ENCODE peak calls at places on chromosomes 2 and 18, in four cellular contexts. One of them, this sample, is unnamed.

GRCh38 chr2:118696786-118697465 is 150.5 kb downstream of the EN1 start:
- DNase-seq in brain microvascular endothelial cell: peak; percentile 12
- DNase-seq in psoas muscle: no peak
- DNase-seq in left ventricle myocardium inferior: no peak
- DNase-seq in this sample: no peak

GRCh38 chr18:77299706-77300105 is 50.1 kb downstream of the GALR1 start:
- DNase-seq in brain microvascular endothelial cell: no peak
- DNase-seq in psoas muscle: no peak
- DNase-seq in left ventricle myocardium inferior: no peak
- DNase-seq in this sample: no peak

GRCh38 chr2:237525559-237526157 is 38.6 kb downstream of the MLPH start:
- DNase-seq in brain microvascular endothelial cell: no peak
- DNase-seq in psoas muscle: no peak
- DNase-seq in left ventricle myocardium inferior: no peak
- DNase-seq in this sample: no peak

GRCh38 chr2:29878898-29879297 is 42.5 kb downstream of the ALK start:
- DNase-seq in left ventricle myocardium inferior: no peak
- DNase-seq in psoas muscle: no peak
- DNase-seq in brain microvascular endothelial cell: no peak
- DNase-seq in this sample: peak; percentile 69

GRCh38 chr2:14569294-14569693 is 63.2 kb upstream of the LRATD1 start:
- DNase-seq in left ventricle myocardium inferior: no peak
- DNase-seq in psoas muscle: no peak
- DNase-seq in brain microvascular endothelial cell: no peak
- DNase-seq in this sample: no peak

GRCh38 chr2:60514886-60515407 is 38.5 kb downstream of the BCL11A start:
- DNase-seq in left ventricle myocardium inferior: no peak
- DNase-seq in psoas muscle: no peak
- DNase-seq in brain microvascular endothelial cell: no peak
- DNase-seq in this sample: no peak

GRCh38 chr2:207541933-207542332 is 12.2 kb downstream of the CREB1 start:
- DNase-seq in left ventricle myocardium inferior: no peak
- DNase-seq in psoas muscle: no peak
- DNase-seq in brain microvascular endothelial cell: no peak
- DNase-seq in this sample: no peak

GRCh38 chr18:42413870-42414269 is 458.8 kb downstream of the PIK3C3 start:
- DNase-seq in psoas muscle: no peak
- DNase-seq in brain microvascular endothelial cell: peak; percentile 67
- DNase-seq in left ventricle myocardium inferior: no peak
- DNase-seq in this sample: peak; percentile 79

GRCh38 chr2:79860233-79861058 is 347.6 kb downstream of the CTNNA2 start:
- DNase-seq in brain microvascular endothelial cell: no peak
- DNase-seq in psoas muscle: no peak
- DNase-seq in left ventricle myocardium inferior: no peak
- DNase-seq in this sample: no peak

GRCh38 chr2:102893870-102894269 is 132.0 kb downstream of the TMEM182 start:
- DNase-seq in psoas muscle: no peak
- DNase-seq in left ventricle myocardium inferior: no peak
- DNase-seq in brain microvascular endothelial cell: no peak
- DNase-seq in this sample: no peak

GRCh38 chr2:201255468-201255867 is 4.9 kb upstream of the CASP8 start:
- DNase-seq in left ventricle myocardium inferior: no peak
- DNase-seq in psoas muscle: no peak
- DNase-seq in brain microvascular endothelial cell: no peak
- DNase-seq in this sample: no peak

GRCh38 chr18:63679820-63680606 is 18.3 kb upstream of the SERPINB3 start:
- DNase-seq in left ventricle myocardium inferior: no peak
- DNase-seq in brain microvascular endothelial cell: no peak
- DNase-seq in psoas muscle: no peak
- DNase-seq in this sample: no peak

GRCh38 chr2:223865907-223866508 is 28.6 kb upstream of the AP1S3 start:
- DNase-seq in psoas muscle: no peak
- DNase-seq in left ventricle myocardium inferior: no peak
- DNase-seq in brain microvascular endothelial cell: no peak
- DNase-seq in this sample: no peak

GRCh38 chr18:58334061-58334460 is 290.0 kb downstream of the NEDD4L start:
- DNase-seq in brain microvascular endothelial cell: no peak
- DNase-seq in left ventricle myocardium inferior: no peak
- DNase-seq in psoas muscle: no peak
- DNase-seq in this sample: no peak

GRCh38 chr2:152075427-152076050 is 23.3 kb downstream of the CACNB4 start:
- DNase-seq in left ventricle myocardium inferior: no peak
- DNase-seq in psoas muscle: no peak
- DNase-seq in brain microvascular endothelial cell: no peak
- DNase-seq in this sample: no peak

GRCh38 chr2:110219496-110220192 is 7.3 kb upstream of the MTLN start:
- DNase-seq in psoas muscle: no peak
- DNase-seq in brain microvascular endothelial cell: peak; percentile 11
- DNase-seq in left ventricle myocardium inferior: no peak
- DNase-seq in this sample: no peak

GRCh38 chr2:85216051-85216431 is 82.8 kb downstream of the TCF7L1 start:
- DNase-seq in left ventricle myocardium inferior: no peak
- DNase-seq in brain microvascular endothelial cell: peak; percentile 14
- DNase-seq in psoas muscle: no peak
- DNase-seq in this sample: peak; percentile 50

GRCh38 chr2:171150694-171151285 is 9.9 kb downstream of the TLK1 start:
- DNase-seq in brain microvascular endothelial cell: no peak
- DNase-seq in left ventricle myocardium inferior: no peak
- DNase-seq in psoas muscle: no peak
- DNase-seq in this sample: no peak

GRCh38 chr2:21183306-21183705 is 59.5 kb downstream of the TDRD15 start:
- DNase-seq in brain microvascular endothelial cell: no peak
- DNase-seq in left ventricle myocardium inferior: no peak
- DNase-seq in psoas muscle: no peak
- DNase-seq in this sample: no peak

GRCh38 chr2:195457873-195458272 is 199.2 kb upstream of the SLC39A10 start:
- DNase-seq in psoas muscle: no peak
- DNase-seq in brain microvascular endothelial cell: no peak
- DNase-seq in left ventricle myocardium inferior: no peak
- DNase-seq in this sample: no peak

GRCh38 chr2:21860913-21861312 is 737.1 kb downstream of the TDRD15 start:
- DNase-seq in brain microvascular endothelial cell: no peak
- DNase-seq in left ventricle myocardium inferior: no peak
- DNase-seq in psoas muscle: no peak
- DNase-seq in this sample: no peak

GRCh38 chr18:58468191-58468590 is 160.7 kb downstream of the ALPK2 start:
- DNase-seq in brain microvascular endothelial cell: no peak
- DNase-seq in left ventricle myocardium inferior: no peak
- DNase-seq in psoas muscle: no peak
- DNase-seq in this sample: no peak

GRCh38 chr2:232418466-232419244 is 12.0 kb downstream of the ALPG start:
- DNase-seq in psoas muscle: no peak
- DNase-seq in brain microvascular endothelial cell: peak; percentile 11
- DNase-seq in left ventricle myocardium inferior: no peak
- DNase-seq in this sample: peak; percentile 59

GRCh38 chr2:97719362-97720155 is 6.2 kb downstream of the ZAP70 start:
- DNase-seq in left ventricle myocardium inferior: no peak
- DNase-seq in psoas muscle: peak; percentile 11
- DNase-seq in brain microvascular endothelial cell: no peak
- DNase-seq in this sample: no peak

GRCh38 chr2:216490061-216490460 is 8.6 kb upstream of the RPL37A start:
- DNase-seq in left ventricle myocardium inferior: no peak
- DNase-seq in psoas muscle: no peak
- DNase-seq in brain microvascular endothelial cell: no peak
- DNase-seq in this sample: no peak

GRCh38 chr18:10736984-10737383 is 211.2 kb downstream of the NAPG start:
- DNase-seq in left ventricle myocardium inferior: no peak
- DNase-seq in brain microvascular endothelial cell: no peak
- DNase-seq in psoas muscle: no peak
- DNase-seq in this sample: no peak

GRCh38 chr2:46942143-46942526 is 26.5 kb upstream of the MCFD2 start:
- DNase-seq in psoas muscle: peak; percentile 54
- DNase-seq in left ventricle myocardium inferior: no peak
- DNase-seq in brain microvascular endothelial cell: no peak
- DNase-seq in this sample: peak; percentile 42

GRCh38 chr18:31990823-31991222 is 27.8 kb upstream of the RNF125 start:
- DNase-seq in brain microvascular endothelial cell: no peak
- DNase-seq in left ventricle myocardium inferior: no peak
- DNase-seq in psoas muscle: no peak
- DNase-seq in this sample: no peak

GRCh38 chr2:119475225-119475856 is 43.7 kb downstream of the TMEM37 start:
- DNase-seq in brain microvascular endothelial cell: no peak
- DNase-seq in psoas muscle: no peak
- DNase-seq in left ventricle myocardium inferior: peak; percentile 57
- DNase-seq in this sample: no peak

GRCh38 chr2:98367721-98368120 is 21.5 kb downstream of the CNGA3 start:
- DNase-seq in brain microvascular endothelial cell: no peak
- DNase-seq in psoas muscle: no peak
- DNase-seq in left ventricle myocardium inferior: no peak
- DNase-seq in this sample: no peak

GRCh38 chr2:200578778-200579177 is 7.0 kb upstream of the AOX1 start:
- DNase-seq in brain microvascular endothelial cell: peak; percentile 37
- DNase-seq in psoas muscle: no peak
- DNase-seq in left ventricle myocardium inferior: no peak
- DNase-seq in this sample: no peak

GRCh38 chr2:143463717-143464116 is 334.5 kb downstream of the ARHGAP15 start:
- DNase-seq in psoas muscle: no peak
- DNase-seq in left ventricle myocardium inferior: no peak
- DNase-seq in brain microvascular endothelial cell: no peak
- DNase-seq in this sample: no peak

GRCh38 chr2:225090746-225091145 is 48.5 kb upstream of the DOCK10 start:
- DNase-seq in left ventricle myocardium inferior: no peak
- DNase-seq in psoas muscle: no peak
- DNase-seq in brain microvascular endothelial cell: peak; percentile 38
- DNase-seq in this sample: no peak

GRCh38 chr18:10834128-10834815 is 308.4 kb downstream of the NAPG start:
- DNase-seq in brain microvascular endothelial cell: no peak
- DNase-seq in left ventricle myocardium inferior: no peak
- DNase-seq in psoas muscle: no peak
- DNase-seq in this sample: no peak

GRCh38 chr18:70720607-70721006 is 431.8 kb downstream of the SOCS6 start:
- DNase-seq in psoas muscle: no peak
- DNase-seq in left ventricle myocardium inferior: no peak
- DNase-seq in brain microvascular endothelial cell: no peak
- DNase-seq in this sample: no peak

GRCh38 chr2:64230540-64230939 is 86.3 kb upstream of the PELI1 start:
- DNase-seq in left ventricle myocardium inferior: no peak
- DNase-seq in brain microvascular endothelial cell: no peak
- DNase-seq in psoas muscle: no peak
- DNase-seq in this sample: no peak

GRCh38 chr2:81786809-81787208 is 1482.3 kb upstream of the LRRTM1 start:
- DNase-seq in psoas muscle: no peak
- DNase-seq in brain microvascular endothelial cell: no peak
- DNase-seq in left ventricle myocardium inferior: no peak
- DNase-seq in this sample: no peak

GRCh38 chr2:221435161-221435560 is 136.9 kb downstream of the EPHA4 start:
- DNase-seq in brain microvascular endothelial cell: no peak
- DNase-seq in left ventricle myocardium inferior: no peak
- DNase-seq in psoas muscle: no peak
- DNase-seq in this sample: no peak

GRCh38 chr2:233331536-233331935 is 22.8 kb upstream of the DGKD start:
- DNase-seq in psoas muscle: peak; percentile 62
- DNase-seq in brain microvascular endothelial cell: no peak
- DNase-seq in left ventricle myocardium inferior: peak; percentile 55
- DNase-seq in this sample: no peak

GRCh38 chr2:217935901-217936684 is 66.7 kb downstream of the TNS1 start:
- DNase-seq in brain microvascular endothelial cell: no peak
- DNase-seq in psoas muscle: peak; percentile 42
- DNase-seq in left ventricle myocardium inferior: peak; percentile 11
- DNase-seq in this sample: peak; percentile 74

GRCh38 chr2:43100883-43101662 is 125.3 kb downstream of the ZFP36L2 start:
- DNase-seq in brain microvascular endothelial cell: no peak
- DNase-seq in left ventricle myocardium inferior: peak; percentile 76
- DNase-seq in psoas muscle: peak; percentile 88
- DNase-seq in this sample: peak; percentile 69
- H3K4me3 ChIP-seq in brain microvascular endothelial cell: peak overlapping the region; percentile 41
- H3K4me3 ChIP-seq in left ventricle myocardium inferior: peak overlapping the region; percentile 65
- H3K4me3 ChIP-seq in psoas muscle: peak overlapping the region; percentile 74
- H3K4me3 ChIP-seq in this sample: peak overlapping the region; percentile 18

GRCh38 chr2:26915316-26915715 is 55.1 kb upstream of the MAPRE3 start:
- DNase-seq in psoas muscle: no peak
- DNase-seq in left ventricle myocardium inferior: no peak
- DNase-seq in brain microvascular endothelial cell: no peak
- DNase-seq in this sample: no peak

GRCh38 chr2:26917135-26917836 is 53.2 kb upstream of the MAPRE3 start:
- DNase-seq in left ventricle myocardium inferior: no peak
- DNase-seq in psoas muscle: no peak
- DNase-seq in brain microvascular endothelial cell: no peak
- DNase-seq in this sample: no peak

GRCh38 chr2:26914286-26914962 is 56.0 kb upstream of the MAPRE3 start:
- DNase-seq in left ventricle myocardium inferior: no peak
- DNase-seq in brain microvascular endothelial cell: no peak
- DNase-seq in psoas muscle: no peak
- DNase-seq in this sample: no peak

GRCh38 chr2:26914963-26915310 is 55.5 kb upstream of the MAPRE3 start:
- DNase-seq in psoas muscle: no peak
- DNase-seq in left ventricle myocardium inferior: no peak
- DNase-seq in brain microvascular endothelial cell: no peak
- DNase-seq in this sample: no peak

GRCh38 chr2:26916128-26916692 is 54.2 kb upstream of the MAPRE3 start:
- DNase-seq in psoas muscle: no peak
- DNase-seq in left ventricle myocardium inferior: no peak
- DNase-seq in brain microvascular endothelial cell: no peak
- DNase-seq in this sample: peak; percentile 41
- H3K27me3 ChIP-seq in psoas muscle: peaks cover 2% of the 10 kb centered on the region
- H3K27me3 ChIP-seq in left ventricle myocardium inferior: peaks cover 74% of the 10 kb centered on the region
- H3K27me3 ChIP-seq in brain microvascular endothelial cell: peaks cover 46% of the 10 kb centered on the region
- H3K27me3 ChIP-seq in this sample: no peaks in the 10 kb centered on the region

GRCh38 chr2:16726147-16726546 is 60.5 kb upstream of the CYRIA start:
- DNase-seq in psoas muscle: no peak
- DNase-seq in brain microvascular endothelial cell: no peak
- DNase-seq in left ventricle myocardium inferior: no peak
- DNase-seq in this sample: no peak
- H3K4me3 ChIP-seq in psoas muscle: no peak overlapping the region
- H3K4me3 ChIP-seq in brain microvascular endothelial cell: no peak overlapping the region
- H3K4me3 ChIP-seq in left ventricle myocardium inferior: no peak overlapping the region
- H3K4me3 ChIP-seq in this sample: no peak overlapping the region

GRCh38 chr2:37039580-37039979 is 44.6 kb downstream of the HEATR5B start:
- DNase-seq in psoas muscle: no peak
- DNase-seq in brain microvascular endothelial cell: no peak
- DNase-seq in left ventricle myocardium inferior: no peak
- DNase-seq in this sample: no peak

DNA sequence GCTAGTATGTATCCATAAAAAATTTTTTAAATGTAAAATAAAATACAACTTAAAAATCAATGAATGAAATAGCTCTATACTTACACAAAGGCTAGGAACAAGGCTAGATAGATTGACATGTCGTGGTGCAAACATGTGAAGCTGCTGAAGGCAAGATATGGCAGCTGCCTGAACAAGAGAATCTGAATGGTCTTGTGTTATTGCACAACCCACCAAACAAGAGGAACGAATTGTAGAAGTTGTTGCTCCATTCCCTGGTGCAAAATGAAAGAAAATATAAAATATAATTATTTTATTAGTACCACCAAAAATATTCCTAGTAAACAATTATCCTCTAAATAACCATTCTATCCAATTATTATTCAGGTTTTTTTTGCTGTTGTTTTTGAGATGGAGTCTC is 46.4 kb downstream of the HEATR5B start:
- DNase-seq in brain microvascular endothelial cell: no peak
- DNase-seq in left ventricle myocardium inferior: no peak
- DNase-seq in psoas muscle: no peak
- DNase-seq in this sample: no peak
- H3K27me3 ChIP-seq in brain microvascular endothelial cell: no peaks in the 10 kb centered on the region
- H3K27me3 ChIP-seq in left ventricle myocardium inferior: no peaks in the 10 kb centered on the region
- H3K27me3 ChIP-seq in psoas muscle: no peaks in the 10 kb centered on the region
- H3K27me3 ChIP-seq in this sample: no peaks in the 10 kb centered on the region